ENCODE peak calls at places on chromosomes 6 and 20, in ten cellular contexts. J is CD8-positive, alpha-beta T cell; P is AG20443; S is IMR-90; F is dorsolateral prefrontal cortex; I is sciatic nerve; B is RPMI8226; N is stimulated activated CD4-positive, alpha-beta T cell treated with anti-CD3 and anti-CD28 coated beads, Interleukin-2, amount 100 ng/mL, for 48 hours; U is activated T-helper 1 cell treated with anti-CD3 and anti-CD28 coated beads, Interleukin-2, amount 50 U/mL, for 16 hours; H is AG04450. E is an unnamed sample.

GRCh38 chr6:165883851-165884640 is 221.0 kb upstream of the PDE10A start:
- DNase-seq in J (no peak), P (peak), S (peak), F (no peak), I (no peak), B (no peak), N (no peak), U (no peak), H (no peak), E (no peak)

GRCh38 chr20:13353261-13353945 is 132.3 kb downstream of the ISM1 start:
- DNase-seq in J (no peak), P (no peak), S (no peak), F (no peak), I (no peak), B (no peak), N (no peak), U (no peak), H (no peak), E (no peak)

GRCh38 chr6:154352898-154353585 is 3.6 kb downstream of the IPCEF1 start:
- DNase-seq in J (no peak), P (no peak), S (no peak), F (no peak), I (no peak), B (no peak), N (peak), U (no peak), H (no peak), E (no peak)

GRCh38 chr6:138520463-138520862 is 21.2 kb upstream of the NHSL1 start:
- DNase-seq in J (no peak), P (peak), S (no peak), F (no peak), I (no peak), B (peak), N (no peak), U (no peak), H (no peak), E (no peak)

GRCh38 chr20:22412977-22413868 is 171.1 kb downstream of the FOXA2 start:
- DNase-seq in J (no peak), P (no peak), S (no peak), F (no peak), I (no peak), B (no peak), N (no peak), U (no peak), H (no peak), E (no peak)

GRCh38 chr6:21754891-21755290 is 161.3 kb downstream of the SOX4 start:
- DNase-seq in J (no peak), P (no peak), S (peak), F (no peak), I (no peak), B (no peak), N (no peak), U (no peak), H (no peak), E (no peak)

GRCh38 chr6:11785449-11785951 is 6.9 kb upstream of the ADTRP start:
- DNase-seq in J (no peak), P (no peak), S (no peak), F (no peak), I (no peak), B (no peak), N (no peak), U (peak), H (no peak), E (no peak)

GRCh38 chr6:7243188-7243942 is 69.6 kb downstream of the SSR1 start:
- DNase-seq in J (no peak), P (peak), S (peak), F (no peak), I (no peak), B (peak), N (peak), U (no peak), H (peak), E (no peak)

GRCh38 chr6:168359794-168360193 is 40.2 kb upstream of the DACT2 start:
- DNase-seq in J (no peak), P (no peak), S (no peak), F (no peak), I (no peak), B (no peak), N (no peak), U (no peak), H (no peak), E (no peak)

GRCh38 chr20:51027396-51027795 is 4.5 kb upstream of the KCNG1 start:
- DNase-seq in J (no peak), P (no peak), S (no peak), F (no peak), I (no peak), B (no peak), N (no peak), U (no peak), H (no peak), E (no peak)

GRCh38 chr6:151180321-151180720 is 59.4 kb upstream of the AKAP12 start:
- DNase-seq in J (no peak), P (no peak), S (no peak), F (no peak), I (no peak), B (peak), N (no peak), U (no peak), H (no peak), E (no peak)

GRCh38 chr6:159443521-159443920 is 249.5 kb downstream of the SOD2 start:
- DNase-seq in J (no peak), P (no peak), S (no peak), F (no peak), I (no peak), B (no peak), N (no peak), U (no peak), H (no peak), E (no peak)

GRCh38 chr6:137210903-137211302 is 8.3 kb downstream of the IFNGR1 start:
- DNase-seq in J (no peak), P (peak), S (peak), F (no peak), I (no peak), B (no peak), N (no peak), U (no peak), H (no peak), E (no peak)